ENCODE peak calls at places on chromosomes 6 and 20, in ten cellular contexts. V is substantia nigra; I is HFFc6; Y is GM13976; G is activated CD8-positive, alpha-beta T cell treated with anti-CD3 and anti-CD28 coated beads for 36 hours; N is stimulated activated CD4-positive, alpha-beta T cell treated with anti-CD3 and anti-CD28 coated beads, Interleukin-2, amount 100 ng/mL, for 48 hours; L is effector memory CD4-positive, alpha-beta T cell; R is effector CD4-positive, alpha-beta T cell; H is neuronal stem cell; M is COR-L47. T is an unnamed sample.

GRCh38 chr20:43631598-43631997 is 35.3 kb upstream of the MYBL2 start:
- DNase-seq in V (no peak), I (no peak), Y (no peak), G (no peak), N (no peak), L (no peak), R (no peak), H (no peak), M (no peak), T (no peak)

GRCh38 chr6:166587631-166588413 is 1.3 kb upstream of the RAMACL start:
- DNase-seq in V (no peak), I (no peak), Y (peak), G (peak), N (no peak), L (no peak), R (no peak), H (no peak), M (no peak), T (peak)

GRCh38 chr6:144378437-144378836 is 93.3 kb downstream of the UTRN start:
- DNase-seq in V (no peak), I (no peak), Y (no peak), G (no peak), N (no peak), L (no peak), R (no peak), H (no peak), M (no peak), T (no peak)

GRCh38 chr6:74568851-74569250 is 637.0 kb downstream of the COL12A1 start:
- DNase-seq in V (no peak), I (no peak), Y (no peak), G (no peak), N (no peak), L (no peak), R (no peak), H (no peak), M (no peak), T (no peak)

GRCh38 chr6:10422282-10423034 is 7.6 kb upstream of the TFAP2A start:
- DNase-seq in V (no peak), I (no peak), Y (peak), G (no peak), N (no peak), L (no peak), R (no peak), H (no peak), M (no peak), T (no peak)

GRCh38 chr6:162899148-162899547 is 171.4 kb downstream of the PACRG start:
- DNase-seq in V (no peak), I (no peak), Y (no peak), G (no peak), N (no peak), L (no peak), R (no peak), H (no peak), M (no peak), T (no peak)

GRCh38 chr20:45405566-45406259 is 2.4 kb upstream of the DBNDD2 start:
- DNase-seq in V (no peak), I (no peak), Y (peak), G (no peak), N (no peak), L (no peak), R (no peak), H (peak), M (no peak), T (no peak)

GRCh38 chr6:18302561-18303439 is 38.5 kb upstream of the DEK start:
- DNase-seq in V (no peak), I (no peak), Y (no peak), G (peak), N (no peak), L (no peak), R (no peak), H (no peak), M (no peak), T (no peak)

GRCh38 chr6:131281471-131282270 is 146.4 kb downstream of the AKAP7 start:
- DNase-seq in V (peak), I (no peak), Y (no peak), G (peak), N (peak), L (peak), R (peak), H (peak), M (no peak), T (no peak)

GRCh38 chr6:170032197-170032596 is 258.7 kb downstream of the DLL1 start:
- DNase-seq in V (no peak), I (no peak), Y (no peak), G (no peak), N (no peak), L (no peak), R (no peak), H (no peak), M (no peak), T (no peak)

GRCh38 chr20:59359908-59360307 is 59.5 kb downstream of the EDN3 start:
- DNase-seq in V (no peak), I (no peak), Y (no peak), G (no peak), N (no peak), L (no peak), R (no peak), H (no peak), M (no peak), T (no peak)

GRCh38 chr6:11161031-11161966 is 49.8 kb upstream of the ERVFRD-1 start:
- DNase-seq in V (no peak), I (peak), Y (no peak), G (no peak), N (no peak), L (no peak), R (no peak), H (no peak), M (no peak), T (no peak)

GRCh38 chr6:34126419-34126818 is 19.5 kb downstream of the GRM4 start:
- DNase-seq in V (no peak), I (no peak), Y (no peak), G (no peak), N (no peak), L (no peak), R (no peak), H (no peak), M (no peak), T (no peak)

GRCh38 chr6:131795366-131795765 is 12.5 kb upstream of the ENPP1 start:
- DNase-seq in V (no peak), I (no peak), Y (no peak), G (no peak), N (no peak), L (no peak), R (no peak), H (no peak), M (no peak), T (no peak)

GRCh38 chr6:21949211-21949801 is 347.5 kb downstream of the PRL start:
- DNase-seq in V (no peak), I (no peak), Y (no peak), G (no peak), N (no peak), L (no peak), R (no peak), H (no peak), M (no peak), T (no peak)

GRCh38 chr6:62612526-62612925 is 326.5 kb upstream of the KHDRBS2 start:
- DNase-seq in V (no peak), I (no peak), Y (no peak), G (no peak), N (no peak), L (no peak), R (no peak), H (no peak), M (no peak), T (no peak)

GRCh38 chr6:81126150-81126549 is 626.3 kb downstream of the TENT5A start:
- DNase-seq in V (no peak), I (peak), Y (no peak), G (no peak), N (no peak), L (no peak), R (no peak), H (no peak), M (no peak), T (no peak)

GRCh38 chr6:73497915-73498314 is 22.9 kb downstream of the EEF1A1 start:
- DNase-seq in V (no peak), I (no peak), Y (no peak), G (no peak), N (no peak), L (no peak), R (no peak), H (no peak), M (no peak), T (no peak)

GRCh38 chr20:10639762-10640556 is 33.8 kb downstream of the JAG1 start:
- DNase-seq in V (no peak), I (no peak), Y (no peak), G (no peak), N (no peak), L (no peak), R (no peak), H (peak), M (no peak), T (no peak)

GRCh38 chr20:11035211-11035610 is 361.4 kb upstream of the JAG1 start:
- DNase-seq in V (no peak), I (no peak), Y (no peak), G (no peak), N (no peak), L (no peak), R (no peak), H (no peak), M (no peak), T (no peak)

GRCh38 chr20:39706089-39706721 is 744.1 kb downstream of the DHX35 start:
- DNase-seq in V (no peak), I (no peak), Y (no peak), G (no peak), N (no peak), L (no peak), R (no peak), H (no peak), M (no peak), T (no peak)

GRCh38 chr6:106746660-106747059 is 117.3 kb downstream of the QRSL1 start:
- DNase-seq in V (no peak), I (peak), Y (no peak), G (no peak), N (no peak), L (no peak), R (no peak), H (no peak), M (no peak), T (no peak)

GRCh38 chr6:129936329-129937165 is 75.4 kb upstream of the TMEM244 start:
- DNase-seq in V (no peak), I (peak), Y (no peak), G (peak), N (peak), L (peak), R (peak), H (peak), M (peak), T (peak)

GRCh38 chr6:37700266-37700973 is 2.7 kb upstream of the MDGA1 start:
- DNase-seq in V (no peak), I (no peak), Y (no peak), G (no peak), N (no peak), L (no peak), R (no peak), H (no peak), M (no peak), T (no peak)

GRCh38 chr6:157246048-157246630 is 77.2 kb downstream of the TMEM242 start:
- DNase-seq in V (no peak), I (no peak), Y (no peak), G (no peak), N (no peak), L (no peak), R (no peak), H (no peak), M (no peak), T (no peak)

GRCh38 chr6:126112171-126112632 is 125.9 kb downstream of the TRMT11 start:
- DNase-seq in V (no peak), I (peak), Y (no peak), G (no peak), N (no peak), L (no peak), R (no peak), H (no peak), M (no peak), T (no peak)

GRCh38 chr6:46510656-46511055 is 19.4 kb upstream of the RCAN2 start:
- DNase-seq in V (peak), I (no peak), Y (no peak), G (no peak), N (no peak), L (no peak), R (no peak), H (no peak), M (no peak), T (no peak)

GRCh38 chr20:4017051-4017702 is 1.8 kb upstream of the RNF24 start:
- DNase-seq in V (no peak), I (no peak), Y (no peak), G (no peak), N (no peak), L (no peak), R (no peak), H (no peak), M (no peak), T (no peak)

GRCh38 chr6:35360349-35361138 is 18.2 kb downstream of the PPARD start:
- DNase-seq in V (peak), I (no peak), Y (no peak), G (no peak), N (no peak), L (no peak), R (no peak), H (no peak), M (no peak), T (no peak)

GRCh38 chr20:7926767-7927166 is 13.5 kb downstream of the HAO1 start:
- DNase-seq in V (no peak), I (peak), Y (no peak), G (peak), N (no peak), L (no peak), R (no peak), H (no peak), M (no peak), T (no peak)

GRCh38 chr20:32507998-32508774 is 76.9 kb downstream of the NOL4L start:
- DNase-seq in V (no peak), I (no peak), Y (no peak), G (peak), N (no peak), L (no peak), R (no peak), H (no peak), M (no peak), T (no peak)

GRCh38 chr6:138240476-138241245 is 22.4 kb upstream of the PBOV1 start:
- DNase-seq in V (no peak), I (peak), Y (no peak), G (no peak), N (no peak), L (no peak), R (no peak), H (no peak), M (no peak), T (no peak)

GRCh38 chr20:13401596-13401995 is 180.5 kb downstream of the ISM1 start:
- DNase-seq in V (no peak), I (peak), Y (no peak), G (no peak), N (no peak), L (no peak), R (no peak), H (no peak), M (no peak), T (no peak)

GRCh38 chr20:58692579-58693225 is at the start of gene NPEPL1:
- DNase-seq in V (no peak), I (no peak), Y (peak), G (peak), N (peak), L (peak), R (peak), H (peak), M (no peak), T (peak)

GRCh38 chr6:126195625-126196236 is 144.2 kb upstream of the CENPW start:
- DNase-seq in V (no peak), I (no peak), Y (no peak), G (no peak), N (no peak), L (no peak), R (no peak), H (no peak), M (no peak), T (no peak)